ENCODE peak calls at places on chromosome 11, in seven cellular contexts. One of them, this sample, is unnamed.

GRCh38 chr11:66172146-66172545 is 96.3 kb upstream of the RAB1B start:
- DNase-seq in DMS 273 treated with DMSO at 0.1 percent for 48 hours: no peak
- DNase-seq in HCEC 1CT: no peak
- DNase-seq in RWPE1: peak
- DNase-seq in EL: peak
- DNase-seq in activated CD8-positive, alpha-beta memory T cell treated with anti-CD3 and anti-CD28 coated beads, Interleukin-2, amount 50 U/mL, for 48 hours: peak
- DNase-seq in CD8-positive, alpha-beta memory T cell: no peak
- DNase-seq in this sample: peak

GRCh38 chr11:82775736-82776346 is 42.2 kb upstream of the FAM181B start:
- DNase-seq in EL: peak
- DNase-seq in RWPE1: peak
- DNase-seq in activated CD8-positive, alpha-beta memory T cell treated with anti-CD3 and anti-CD28 coated beads, Interleukin-2, amount 50 U/mL, for 48 hours: no peak
- DNase-seq in CD8-positive, alpha-beta memory T cell: peak
- DNase-seq in HCEC 1CT: peak
- DNase-seq in DMS 273 treated with DMSO at 0.1 percent for 48 hours: no peak
- DNase-seq in this sample: peak

GRCh38 chr11:125950178-125950490 is 4.3 kb downstream of the VSIG10L2 start:
- DNase-seq in CD8-positive, alpha-beta memory T cell: no peak
- DNase-seq in EL: no peak
- DNase-seq in RWPE1: no peak
- DNase-seq in HCEC 1CT: no peak
- DNase-seq in activated CD8-positive, alpha-beta memory T cell treated with anti-CD3 and anti-CD28 coated beads, Interleukin-2, amount 50 U/mL, for 48 hours: no peak
- DNase-seq in DMS 273 treated with DMSO at 0.1 percent for 48 hours: no peak
- DNase-seq in this sample: no peak

GRCh38 chr11:94147433-94147845 is 18.8 kb downstream of the PANX1 start:
- DNase-seq in EL: no peak
- DNase-seq in DMS 273 treated with DMSO at 0.1 percent for 48 hours: no peak
- DNase-seq in CD8-positive, alpha-beta memory T cell: no peak
- DNase-seq in RWPE1: no peak
- DNase-seq in activated CD8-positive, alpha-beta memory T cell treated with anti-CD3 and anti-CD28 coated beads, Interleukin-2, amount 50 U/mL, for 48 hours: peak
- DNase-seq in HCEC 1CT: no peak
- DNase-seq in this sample: no peak

GRCh38 chr11:65132988-65133700 is 1.2 kb downstream of the SYVN1 start:
- DNase-seq in DMS 273 treated with DMSO at 0.1 percent for 48 hours: no peak
- DNase-seq in CD8-positive, alpha-beta memory T cell: peak
- DNase-seq in activated CD8-positive, alpha-beta memory T cell treated with anti-CD3 and anti-CD28 coated beads, Interleukin-2, amount 50 U/mL, for 48 hours: no peak
- DNase-seq in HCEC 1CT: no peak
- DNase-seq in RWPE1: peak
- DNase-seq in EL: peak
- DNase-seq in this sample: peak

GRCh38 chr11:1059759-1060158 is 14.9 kb upstream of the MUC2 start:
- DNase-seq in RWPE1: no peak
- DNase-seq in HCEC 1CT: no peak
- DNase-seq in activated CD8-positive, alpha-beta memory T cell treated with anti-CD3 and anti-CD28 coated beads, Interleukin-2, amount 50 U/mL, for 48 hours: no peak
- DNase-seq in EL: no peak
- DNase-seq in CD8-positive, alpha-beta memory T cell: no peak
- DNase-seq in DMS 273 treated with DMSO at 0.1 percent for 48 hours: no peak
- DNase-seq in this sample: no peak

GRCh38 chr11:61919113-61919840 is 1.9 kb upstream of the RAB3IL1 start:
- DNase-seq in EL: no peak
- DNase-seq in HCEC 1CT: no peak
- DNase-seq in DMS 273 treated with DMSO at 0.1 percent for 48 hours: no peak
- DNase-seq in activated CD8-positive, alpha-beta memory T cell treated with anti-CD3 and anti-CD28 coated beads, Interleukin-2, amount 50 U/mL, for 48 hours: no peak
- DNase-seq in CD8-positive, alpha-beta memory T cell: no peak
- DNase-seq in RWPE1: no peak
- DNase-seq in this sample: no peak

GRCh38 chr11:116976941-116977570 is 121.2 kb downstream of the SIK3 start:
- DNase-seq in activated CD8-positive, alpha-beta memory T cell treated with anti-CD3 and anti-CD28 coated beads, Interleukin-2, amount 50 U/mL, for 48 hours: no peak
- DNase-seq in EL: no peak
- DNase-seq in CD8-positive, alpha-beta memory T cell: no peak
- DNase-seq in RWPE1: no peak
- DNase-seq in DMS 273 treated with DMSO at 0.1 percent for 48 hours: no peak
- DNase-seq in HCEC 1CT: no peak
- DNase-seq in this sample: peak

GRCh38 chr11:128251140-128251539 is 336.2 kb downstream of the ETS1 start:
- DNase-seq in CD8-positive, alpha-beta memory T cell: no peak
- DNase-seq in EL: peak
- DNase-seq in HCEC 1CT: peak
- DNase-seq in RWPE1: peak
- DNase-seq in activated CD8-positive, alpha-beta memory T cell treated with anti-CD3 and anti-CD28 coated beads, Interleukin-2, amount 50 U/mL, for 48 hours: no peak
- DNase-seq in DMS 273 treated with DMSO at 0.1 percent for 48 hours: no peak
- DNase-seq in this sample: peak

GRCh38 chr11:109405671-109406070 is 16.3 kb upstream of the C11orf87 start:
- DNase-seq in HCEC 1CT: peak
- DNase-seq in activated CD8-positive, alpha-beta memory T cell treated with anti-CD3 and anti-CD28 coated beads, Interleukin-2, amount 50 U/mL, for 48 hours: no peak
- DNase-seq in DMS 273 treated with DMSO at 0.1 percent for 48 hours: no peak
- DNase-seq in EL: peak
- DNase-seq in CD8-positive, alpha-beta memory T cell: no peak
- DNase-seq in RWPE1: no peak
- DNase-seq in this sample: peak

GRCh38 chr11:13152736-13153541 is 124.7 kb upstream of the BMAL1 start:
- DNase-seq in DMS 273 treated with DMSO at 0.1 percent for 48 hours: no peak
- DNase-seq in CD8-positive, alpha-beta memory T cell: no peak
- DNase-seq in RWPE1: no peak
- DNase-seq in EL: peak
- DNase-seq in HCEC 1CT: peak
- DNase-seq in activated CD8-positive, alpha-beta memory T cell treated with anti-CD3 and anti-CD28 coated beads, Interleukin-2, amount 50 U/mL, for 48 hours: no peak
- DNase-seq in this sample: peak

GRCh38 chr11:133718831-133719230 is 126.5 kb downstream of the SPATA19 start:
- DNase-seq in activated CD8-positive, alpha-beta memory T cell treated with anti-CD3 and anti-CD28 coated beads, Interleukin-2, amount 50 U/mL, for 48 hours: no peak
- DNase-seq in EL: no peak
- DNase-seq in RWPE1: no peak
- DNase-seq in HCEC 1CT: no peak
- DNase-seq in DMS 273 treated with DMSO at 0.1 percent for 48 hours: no peak
- DNase-seq in CD8-positive, alpha-beta memory T cell: no peak
- DNase-seq in this sample: no peak

GRCh38 chr11:114099392-114100178 is 40.1 kb downstream of the ZBTB16 start:
- DNase-seq in CD8-positive, alpha-beta memory T cell: no peak
- DNase-seq in EL: no peak
- DNase-seq in activated CD8-positive, alpha-beta memory T cell treated with anti-CD3 and anti-CD28 coated beads, Interleukin-2, amount 50 U/mL, for 48 hours: no peak
- DNase-seq in HCEC 1CT: peak
- DNase-seq in RWPE1: no peak
- DNase-seq in DMS 273 treated with DMSO at 0.1 percent for 48 hours: no peak
- DNase-seq in this sample: no peak

This sample was measured in GM23248.